ENCODE peak calls at places on chromosome 15, in five cellular contexts. Z is occipital lobe; C is activated CD8-positive, alpha-beta memory T cell treated with anti-CD3 and anti-CD28 coated beads, Interleukin-2, amount 50 U/mL, for 48 hours; Q is ovary; U is neural crest cell. G is an unnamed sample.

GRCh38 chr15:73752817-73753214 is 335 bp downstream of the INSYN1 start:
- DNase-seq in C (no peak), U (peak), Z (no peak), Q (no peak), G (no peak)

GRCh38 chr15:70280781-70281180 is 183.1 kb upstream of the TLE3 start:
- DNase-seq in Q (no peak), C (no peak), Z (no peak), U (no peak), G (peak)

GRCh38 chr15:48718646-48719045 is 73.1 kb upstream of the FBN1 start:
- DNase-seq in U (no peak), Z (no peak), C (no peak), Q (no peak), G (no peak)

GRCh38 chr15:89690276-89691218 is at the start of the genes PEX11A and WDR93:
- DNase-seq in Z (peak), C (peak), Q (peak), U (peak), G (peak)

GRCh38 chr15:60155661-60156060 is 151.6 kb downstream of the FOXB1 start:
- DNase-seq in U (no peak), Z (no peak), C (no peak), Q (no peak), G (no peak)

GRCh38 chr15:96736384-96736783 is 405.9 kb downstream of the NR2F2 start:
- DNase-seq in Z (no peak), C (no peak), Q (no peak), U (no peak), G (no peak)

GRCh38 chr15:63726491-63726890 is 107.3 kb downstream of the HERC1 start:
- DNase-seq in Z (no peak), C (no peak), Q (no peak), U (no peak), G (no peak)

GRCh38 chr15:25830844-25831443 is 32.2 kb downstream of the ATP10A start:
- DNase-seq in C (no peak), U (no peak), Z (no peak), Q (no peak), G (no peak)

GRCh38 chr15:57927091-57927631 is 138.3 kb downstream of the ALDH1A2 start:
- DNase-seq in Q (no peak), Z (no peak), C (no peak), U (no peak), G (no peak)

GRCh38 chr15:39628821-39629220 is 47.9 kb downstream of the THBS1 start:
- DNase-seq in U (no peak), Z (no peak), C (no peak), Q (no peak), G (no peak)

GRCh38 chr15:57554063-57554820 is 37.5 kb upstream of the MYZAP start:
- DNase-seq in Q (no peak), C (no peak), Z (no peak), U (no peak), G (no peak)

GRCh38 chr15:66876423-66876730 is 174.3 kb downstream of the SMAD6 start:
- DNase-seq in Z (no peak), U (no peak), C (no peak), Q (no peak), G (no peak)

GRCh38 chr15:56805466-56806146 is 72.3 kb upstream of the ZNF280D start:
- DNase-seq in U (no peak), C (no peak), Z (no peak), Q (peak), G (no peak)

GRCh38 chr15:101045835-101046691 is 126.9 kb downstream of the LRRK1 start:
- DNase-seq in C (peak), Q (peak), Z (no peak), U (no peak), G (peak)

GRCh38 chr15:69145694-69146492 is 14.5 kb upstream of the GLCE start:
- DNase-seq in Q (no peak), Z (no peak), C (no peak), U (no peak), G (no peak)

GRCh38 chr15:50816191-50816590 is 50.7 kb upstream of the SPPL2A start:
- DNase-seq in Q (no peak), Z (no peak), C (no peak), U (no peak), G (no peak)

GRCh38 chr15:55649058-55649423 is 60.9 kb upstream of the PYGO1 start:
- DNase-seq in U (no peak), Q (no peak), C (no peak), Z (no peak), G (no peak)

GRCh38 chr15:101187820-101188516 is 63.9 kb downstream of the CHSY1 start:
- DNase-seq in C (no peak), Q (no peak), Z (no peak), U (no peak), G (no peak)

GRCh38 chr15:95937128-95937528 is 393.4 kb upstream of the NR2F2 start:
- DNase-seq in Q (no peak), U (no peak), Z (no peak), C (no peak), G (no peak)